ENCODE peak calls at places on chromosomes 7 and 10, in five cellular contexts. C is stomach, W is mucosa of descending colon, G is H1, H is astrocyte. O is an unnamed sample.

GRCh38 chr10:103493362-103493871 is at the start of gene NEURL1:
- DNase-seq in W (peak), C (no peak), H (no peak), G (peak), O (no peak)

GRCh38 chr7:107946451-107946850 is 55.5 kb downstream of the DLD start:
- DNase-seq in W (no peak), H (peak), C (no peak), G (no peak), O (no peak)

GRCh38 chr7:2258661-2259365 is 16.8 kb downstream of the NUDT1 start:
- DNase-seq in W (no peak), H (no peak), C (no peak), G (no peak), O (no peak)

GRCh38 chr10:110420401-110421193 is 77.1 kb upstream of the DUSP5 start:
- DNase-seq in G (no peak), H (no peak), C (peak), W (peak), O (no peak)

GRCh38 chr10:95560288-95561199 is 627 bp downstream of the SORBS1 start:
- DNase-seq in G (peak), W (peak), H (peak), C (peak), O (peak)

GRCh38 chr10:88113657-88114272 is 250.3 kb downstream of the PTEN start:
- DNase-seq in W (no peak), G (no peak), C (no peak), H (no peak), O (no peak)

GRCh38 chr10:69362471-69362954 is 54.2 kb downstream of the TACR2 start:
- DNase-seq in H (peak), W (peak), G (no peak), C (peak), O (no peak)

GRCh38 chr10:132607961-132608495 is 70.4 kb downstream of the INPP5A start:
- DNase-seq in W (no peak), C (no peak), G (no peak), H (no peak), O (no peak)

GRCh38 chr10:9229702-9230101 is 1175.2 kb downstream of the GATA3 start:
- DNase-seq in G (no peak), C (no peak), W (no peak), H (no peak), O (no peak)

GRCh38 chr7:44280636-44280992 is 44.8 kb downstream of the CAMK2B start:
- DNase-seq in G (peak), W (no peak), C (no peak), H (no peak), O (no peak)

GRCh38 chr7:77484785-77485184 is 52.3 kb upstream of the PTPN12 start:
- DNase-seq in H (no peak), C (no peak), W (no peak), G (no peak), O (no peak)

GRCh38 chr10:110033724-110034235 is 26.0 kb downstream of the ADD3 start:
- DNase-seq in W (no peak), H (no peak), G (no peak), C (no peak), O (no peak)

GRCh38 chr10:103765981-103766380 is 89.4 kb downstream of the SH3PXD2A start:
- DNase-seq in W (no peak), C (peak), H (no peak), G (no peak), O (no peak)

GRCh38 chr7:150986099-150986512 is 4.7 kb upstream of the NOS3 start:
- DNase-seq in W (peak), H (no peak), C (peak), G (peak), O (no peak)

GRCh38 chr7:50203521-50203920 is 101.0 kb upstream of the IKZF1 start:
- DNase-seq in G (no peak), H (no peak), C (no peak), W (no peak), O (no peak)

GRCh38 chr7:28848906-28849305 is 109.2 kb downstream of the TRIL start:
- DNase-seq in W (no peak), H (no peak), G (no peak), C (no peak), O (no peak)

GRCh38 chr10:16639457-16639856 is 117.8 kb upstream of the C1QL3 start:
- DNase-seq in G (no peak), H (no peak), C (no peak), W (no peak), O (no peak)

GRCh38 chr7:137513091-137513490 is 169.6 kb upstream of the PTN start:
- DNase-seq in W (no peak), G (no peak), C (no peak), H (no peak), O (no peak)

GRCh38 chr7:150649428-150649827 is 17.2 kb upstream of the GIMAP6 start:
- DNase-seq in C (no peak), H (no peak), G (no peak), W (no peak), O (no peak)

DNA sequence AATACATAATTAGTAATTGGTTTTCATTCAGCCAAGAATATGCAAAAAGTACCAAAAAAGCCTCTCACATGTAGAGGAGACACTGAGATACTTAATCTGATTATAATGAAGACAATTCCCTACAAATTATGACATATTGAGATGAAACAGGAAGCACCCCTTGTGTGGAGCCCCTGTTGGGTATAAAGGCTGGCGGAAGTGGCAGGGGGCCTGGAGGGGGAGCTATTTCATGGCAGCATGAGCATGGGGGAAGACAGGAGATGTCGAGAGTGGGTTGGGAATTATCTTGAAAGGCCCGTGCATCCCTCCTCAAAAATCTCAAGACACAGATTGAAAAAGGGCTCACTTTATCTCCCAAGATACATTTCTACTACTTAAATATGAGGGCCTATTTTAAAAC is 96.9 kb downstream of the PIP4K2A start:
- DNase-seq in W (no peak), C (no peak), G (no peak), H (no peak), O (no peak)
- TF ChIP-seq CTCF in W (no peak), C (no peak), G (peak), H (no peak), O (no peak)

GRCh38 chr7:100719523-100720319 is 547 bp upstream of the EPO start:
- DNase-seq in H (peak), C (no peak), W (peak), G (no peak), O (no peak)
- TF ChIP-seq CTCF in H (no peak), C (no peak), W (no peak), G (peak), O (no peak)

DNA sequence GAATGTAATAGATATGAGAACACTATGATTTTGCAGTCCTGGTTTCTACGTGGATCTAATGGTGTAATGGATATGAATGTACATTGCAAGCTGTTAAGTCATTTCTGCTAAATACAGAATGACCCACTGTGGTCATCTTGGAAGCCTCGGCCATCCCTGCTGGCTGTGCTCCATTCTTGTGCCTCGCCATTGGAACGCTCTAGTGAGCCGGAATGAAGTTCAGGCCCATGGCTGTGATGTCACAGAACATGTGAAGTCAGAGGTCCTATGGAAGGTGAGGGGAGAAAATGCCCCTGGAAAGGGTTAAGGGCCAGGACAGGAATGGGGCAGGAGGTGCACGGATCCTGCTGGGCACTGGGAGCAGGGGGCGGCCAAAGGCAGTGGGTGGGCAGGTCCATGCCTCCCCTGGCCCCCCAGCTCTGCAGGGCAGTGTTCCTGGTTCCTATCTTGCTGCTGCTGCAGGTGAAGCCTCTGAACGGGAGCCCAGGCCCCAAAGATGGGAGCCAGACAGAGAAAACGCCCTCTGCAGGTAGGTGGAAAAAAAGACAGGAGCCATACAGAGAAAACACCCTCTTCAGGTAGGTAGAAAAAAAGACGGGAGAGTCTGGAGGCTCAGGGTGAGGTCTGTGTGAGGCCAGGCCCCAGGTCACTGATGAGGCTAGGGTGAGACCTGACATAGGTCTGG is at the start of gene LLCFC1:
- DNase-seq in C (peak), W (peak), H (no peak), G (peak), O (no peak)
- TF ChIP-seq CTCF in C (peak), W (no peak), H (no peak), G (peak), O (no peak)

GRCh38 chr7:19015066-19015465 is 102.4 kb downstream of the TWIST1 start:
- DNase-seq in G (no peak), W (no peak), H (peak), C (no peak), O (no peak)

GRCh38 chr7:19020711-19021110 is 96.7 kb downstream of the TWIST1 start:
- DNase-seq in W (no peak), C (no peak), H (peak), G (no peak), O (no peak)

GRCh38 chr7:19020062-19020461 is 97.4 kb downstream of the TWIST1 start:
- DNase-seq in G (no peak), W (no peak), C (no peak), H (peak), O (no peak)

GRCh38 chr7:19016140-19016539 is 101.3 kb downstream of the TWIST1 start:
- DNase-seq in W (no peak), C (no peak), H (peak), G (no peak), O (no peak)

GRCh38 chr7:19017374-19017773 is 100.1 kb downstream of the TWIST1 start:
- DNase-seq in C (no peak), W (no peak), G (no peak), H (no peak), O (no peak)
- TF ChIP-seq CTCF in C (no peak), W (no peak), G (no peak), H (no peak), O (peak)

GRCh38 chr7:54758702-54759665 is at the start of gene SEC61G:
- DNase-seq in C (peak), W (peak), H (peak), G (peak), O (peak)
- TF ChIP-seq CTCF in C (no peak), W (no peak), H (no peak), G (no peak), O (no peak)

DNA sequence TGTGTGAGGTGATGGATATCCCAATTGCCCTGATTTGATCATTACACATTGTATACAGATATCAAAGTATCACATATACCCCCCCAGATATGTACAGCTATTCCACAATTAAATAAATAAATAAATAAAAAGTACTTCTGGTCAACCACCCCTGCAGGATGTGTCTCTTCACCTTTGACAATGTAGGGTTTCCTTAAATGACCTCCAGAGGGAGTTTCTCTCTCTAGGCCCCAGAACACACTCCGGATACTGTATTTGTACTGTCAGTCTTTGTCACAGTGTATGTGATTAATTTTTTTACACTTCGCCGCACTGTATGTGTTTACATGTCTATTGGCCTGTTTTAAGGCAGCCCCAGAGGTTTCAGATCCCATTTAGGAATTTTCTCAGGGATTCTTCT is 123.6 kb downstream of the ADCYAP1R1 start:
- DNase-seq in C (no peak), W (no peak), G (no peak), H (no peak), O (no peak)
- TF ChIP-seq CTCF in C (no peak), W (no peak), G (peak), H (no peak), O (peak)

GRCh38 chr10:97292862-97293198 is 393 bp upstream of the ARHGAP19 start:
- DNase-seq in G (no peak), C (no peak), H (no peak), W (no peak), O (no peak)

GRCh38 chr10:97291357-97292096 is 910 bp downstream of the ARHGAP19 start:
- DNase-seq in G (no peak), H (no peak), W (no peak), C (no peak), O (no peak)

GRCh38 chr10:97297556-97298222 is 5.3 kb upstream of the ARHGAP19 start:
- DNase-seq in W (no peak), H (no peak), G (no peak), C (no peak), O (no peak)

GRCh38 chr10:97298223-97298571 is 5.8 kb upstream of the ARHGAP19 start:
- DNase-seq in W (no peak), G (no peak), C (no peak), H (no peak), O (no peak)

GRCh38 chr10:97292097-97292861 is at the start of gene ARHGAP19:
- DNase-seq in G (peak), H (peak), C (peak), W (peak), O (peak)
- TF ChIP-seq CTCF in G (no peak), H (no peak), C (no peak), W (no peak), O (peak)

GRCh38 chr7:115217373-115217772 is 295.5 kb downstream of the MDFIC start:
- DNase-seq in G (no peak), H (no peak), C (no peak), W (no peak), O (no peak)
- TF ChIP-seq CTCF in G (no peak), H (no peak), C (peak), W (no peak), O (peak)

GRCh38 chr7:818031-818699 is 14.1 kb upstream of the SUN1 start:
- DNase-seq in C (no peak), W (no peak), G (no peak), H (peak), O (no peak)
- TF ChIP-seq CTCF in C (no peak), W (no peak), G (peak), H (peak), O (peak)

GRCh38 chr10:97888641-97889262 is 39.1 kb downstream of the GOLGA7B start:
- DNase-seq in W (peak), H (peak), C (peak), G (no peak), O (no peak)
- TF ChIP-seq CTCF in W (no peak), H (no peak), C (no peak), G (peak), O (no peak)

O was measured in type B pancreatic cell.